ENCODE peak calls at places on chromosomes 4 and X, in five cellular contexts. One of them, this sample, is unnamed.

GRCh38 chr4:55161739-55162138 is 36.3 kb upstream of the KDR start:
- DNase-seq in SK-N-SH: no peak
- DNase-seq in IMR-90: no peak
- DNase-seq in K562: no peak
- DNase-seq in GM12878: no peak
- DNase-seq in this sample: no peak

GRCh38 chr4:123826896-123827295 is 430.3 kb downstream of the SPRY1 start:
- DNase-seq in IMR-90: peak; percentile 66
- DNase-seq in K562: no peak
- DNase-seq in GM12878: no peak
- DNase-seq in SK-N-SH: no peak
- DNase-seq in this sample: no peak

GRCh38 chrX:139094671-139095592 is 383.4 kb upstream of the FGF13 start:
- DNase-seq in GM12878: no peak
- DNase-seq in K562: no peak
- DNase-seq in IMR-90: no peak
- DNase-seq in SK-N-SH: no peak
- DNase-seq in this sample: no peak

GRCh38 chr4:152784490-152785195 is 4.9 kb downstream of the ARFIP1 start:
- DNase-seq in K562: peak; percentile 39
- DNase-seq in GM12878: no peak
- DNase-seq in SK-N-SH: peak; percentile 55
- DNase-seq in IMR-90: peak; percentile 40
- DNase-seq in this sample: peak; percentile 53

GRCh38 chrX:15737957-15738685 is at the start of gene CA5B:
- DNase-seq in K562: peak; percentile 97
- DNase-seq in GM12878: peak; percentile 87
- DNase-seq in SK-N-SH: peak; percentile 94
- DNase-seq in IMR-90: peak; percentile 57
- DNase-seq in this sample: peak; percentile 65

GRCh38 chrX:8726031-8726652 is 5.8 kb downstream of the ANOS1 start:
- DNase-seq in SK-N-SH: no peak
- DNase-seq in K562: no peak
- DNase-seq in IMR-90: no peak
- DNase-seq in GM12878: no peak
- DNase-seq in this sample: no peak

GRCh38 chr4:142088906-142089305 is 452.5 kb downstream of the IL15 start:
- DNase-seq in IMR-90: peak; percentile 84
- DNase-seq in GM12878: no peak
- DNase-seq in SK-N-SH: no peak
- DNase-seq in K562: no peak
- DNase-seq in this sample: no peak

GRCh38 chr4:141350122-141350904 is 129.6 kb downstream of the ZNF330 start:
- DNase-seq in IMR-90: peak; percentile 88
- DNase-seq in SK-N-SH: no peak
- DNase-seq in GM12878: no peak
- DNase-seq in K562: no peak
- DNase-seq in this sample: peak; percentile 92

GRCh38 chrX:132216806-132217202 is 2.4 kb downstream of the RAP2C start:
- DNase-seq in SK-N-SH: no peak
- DNase-seq in GM12878: no peak
- DNase-seq in IMR-90: peak; percentile 43
- DNase-seq in K562: no peak
- DNase-seq in this sample: no peak

GRCh38 chr4:110586137-110586850 is 36.6 kb downstream of the PITX2 start:
- DNase-seq in SK-N-SH: peak; percentile 37
- DNase-seq in IMR-90: peak; percentile 69
- DNase-seq in K562: no peak
- DNase-seq in GM12878: no peak
- DNase-seq in this sample: peak; percentile 52

GRCh38 chr4:89838005-89838404 is 1.0 kb upstream of the SNCA start:
- DNase-seq in SK-N-SH: peak; percentile 47
- DNase-seq in GM12878: no peak
- DNase-seq in K562: peak; percentile 12
- DNase-seq in IMR-90: no peak
- DNase-seq in this sample: no peak

GRCh38 chrX:124594017-124594651 is 247.8 kb downstream of the SH2D1A start:
- DNase-seq in K562: no peak
- DNase-seq in GM12878: no peak
- DNase-seq in SK-N-SH: no peak
- DNase-seq in IMR-90: no peak
- DNase-seq in this sample: no peak

GRCh38 chrX:86148594-86148993 is 343 bp downstream of the DACH2 start:
- DNase-seq in GM12878: no peak
- DNase-seq in SK-N-SH: no peak
- DNase-seq in K562: no peak
- DNase-seq in IMR-90: no peak
- DNase-seq in this sample: no peak

GRCh38 chr4:98522603-98523395 is 135.6 kb downstream of the TSPAN5 start:
- DNase-seq in GM12878: no peak
- DNase-seq in K562: no peak
- DNase-seq in IMR-90: peak; percentile 92
- DNase-seq in SK-N-SH: no peak
- DNase-seq in this sample: no peak

GRCh38 chrX:45006002-45006800 is 133.2 kb downstream of the KDM6A start:
- DNase-seq in SK-N-SH: no peak
- DNase-seq in IMR-90: peak; percentile 29
- DNase-seq in GM12878: no peak
- DNase-seq in K562: no peak
- DNase-seq in this sample: peak; percentile 10

GRCh38 chr4:160403066-160403465 is 1300.2 kb downstream of the RAPGEF2 start:
- DNase-seq in GM12878: no peak
- DNase-seq in K562: no peak
- DNase-seq in SK-N-SH: no peak
- DNase-seq in IMR-90: no peak
- DNase-seq in this sample: no peak

GRCh38 chrX:20352504-20352903 is 85.8 kb upstream of the RPS6KA3 start:
- DNase-seq in SK-N-SH: no peak
- DNase-seq in GM12878: no peak
- DNase-seq in IMR-90: no peak
- DNase-seq in K562: no peak
- DNase-seq in this sample: no peak

GRCh38 chr4:112514079-112514448 is 1.9 kb downstream of the NEUROG2 start:
- DNase-seq in IMR-90: no peak
- DNase-seq in K562: no peak
- DNase-seq in SK-N-SH: peak; percentile 33
- DNase-seq in GM12878: no peak
- DNase-seq in this sample: no peak

GRCh38 chrX:14064632-14065432 is 35.1 kb upstream of the GEMIN8 start:
- DNase-seq in SK-N-SH: no peak
- DNase-seq in GM12878: no peak
- DNase-seq in IMR-90: peak; percentile 51
- DNase-seq in K562: peak; percentile 70
- DNase-seq in this sample: peak; percentile 55

GRCh38 chr4:100022792-100023222 is 72.7 kb upstream of the H2AZ1 start:
- DNase-seq in GM12878: no peak
- DNase-seq in IMR-90: no peak
- DNase-seq in SK-N-SH: peak; percentile 59
- DNase-seq in K562: no peak
- DNase-seq in this sample: no peak

GRCh38 chrX:149259241-149259640 is 245.9 kb downstream of the IDS start:
- DNase-seq in GM12878: no peak
- DNase-seq in SK-N-SH: no peak
- DNase-seq in K562: no peak
- DNase-seq in IMR-90: no peak
- DNase-seq in this sample: no peak

GRCh38 chrX:48002929-48003328 is 860 bp downstream of the ZNF182 start:
- DNase-seq in GM12878: no peak
- DNase-seq in IMR-90: no peak
- DNase-seq in SK-N-SH: no peak
- DNase-seq in K562: no peak
- DNase-seq in this sample: no peak

GRCh38 chr4:119785963-119786362 is 157.4 kb upstream of the PDE5A start:
- DNase-seq in GM12878: no peak
- DNase-seq in K562: no peak
- DNase-seq in SK-N-SH: no peak
- DNase-seq in IMR-90: peak; percentile 23
- DNase-seq in this sample: peak; percentile 25

GRCh38 chr4:143357161-143357845 is 20.6 kb downstream of the GAB1 start:
- DNase-seq in IMR-90: no peak
- DNase-seq in K562: no peak
- DNase-seq in GM12878: no peak
- DNase-seq in SK-N-SH: no peak
- DNase-seq in this sample: no peak

GRCh38 chr4:143358419-143358818 is 21.7 kb downstream of the GAB1 start:
- DNase-seq in IMR-90: no peak
- DNase-seq in GM12878: no peak
- DNase-seq in K562: no peak
- DNase-seq in SK-N-SH: no peak
- DNase-seq in this sample: no peak

GRCh38 chr4:143360838-143361237 is 24.2 kb downstream of the GAB1 start:
- DNase-seq in GM12878: no peak
- DNase-seq in IMR-90: no peak
- DNase-seq in K562: no peak
- DNase-seq in SK-N-SH: no peak
- DNase-seq in this sample: no peak

GRCh38 chr4:143358923-143359694 is 22.4 kb downstream of the GAB1 start:
- DNase-seq in K562: no peak
- DNase-seq in GM12878: no peak
- DNase-seq in SK-N-SH: no peak
- DNase-seq in IMR-90: peak; percentile 93
- DNase-seq in this sample: peak; percentile 12

DNA sequence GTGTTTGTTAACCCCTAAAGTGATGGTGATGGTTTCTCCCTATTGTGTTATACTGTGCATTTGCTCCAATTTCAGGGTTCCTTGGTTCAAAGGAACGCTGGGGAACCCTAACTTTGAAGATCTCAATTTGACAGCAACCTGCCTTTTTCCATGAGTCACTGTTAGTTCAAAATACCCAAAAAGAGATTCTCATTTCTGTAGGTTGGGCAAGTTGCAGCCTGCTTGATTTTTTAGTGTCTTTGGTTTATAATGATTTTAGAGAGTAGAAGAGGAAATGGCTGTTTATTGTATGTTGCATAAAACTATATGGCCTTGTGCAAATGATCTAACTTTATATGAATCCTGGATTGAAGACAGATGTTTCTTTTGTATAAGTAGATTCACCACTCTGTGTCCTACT is 23.1 kb downstream of the GAB1 start:
- DNase-seq in K562: no peak
- DNase-seq in SK-N-SH: no peak
- DNase-seq in IMR-90: no peak
- DNase-seq in GM12878: no peak
- DNase-seq in this sample: no peak
- H3K4me1 ChIP-seq in K562: no peaks in the 10 kb centered on the region
- H3K4me1 ChIP-seq in SK-N-SH: peaks cover 62% of the 10 kb centered on the region
- H3K4me1 ChIP-seq in IMR-90: peaks cover 20% of the 10 kb centered on the region
- H3K4me1 ChIP-seq in GM12878: peaks cover 21% of the 10 kb centered on the region
- H3K4me1 ChIP-seq in this sample: peaks cover 27% of the 10 kb centered on the region

GRCh38 chrX:146433771-146434170 is 375.8 kb upstream of the CXorf51B start:
- DNase-seq in GM12878: no peak
- DNase-seq in K562: no peak
- DNase-seq in IMR-90: no peak
- DNase-seq in SK-N-SH: no peak
- DNase-seq in this sample: no peak

DNA sequence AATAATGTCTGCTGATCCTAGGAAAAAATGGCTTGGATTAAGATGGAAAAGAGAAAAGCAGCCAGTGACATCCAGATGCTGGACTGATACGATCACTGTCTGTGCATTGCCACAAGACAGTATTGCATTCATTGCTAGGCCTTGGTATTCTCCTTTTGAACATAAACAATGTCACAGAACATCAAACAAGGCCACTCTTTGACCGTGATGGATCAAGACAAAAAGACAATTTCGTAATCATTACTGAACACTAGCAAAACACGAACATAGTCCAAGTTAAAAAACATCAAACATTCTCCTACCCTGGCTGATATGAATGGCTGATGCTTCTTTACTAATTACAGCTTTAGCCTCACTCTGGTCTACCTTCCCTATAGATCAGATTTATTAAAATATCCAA is 374.1 kb upstream of the CXorf51B start:
- DNase-seq in SK-N-SH: no peak
- DNase-seq in IMR-90: no peak
- DNase-seq in K562: no peak
- DNase-seq in GM12878: no peak
- DNase-seq in this sample: no peak
- H3K9me3 ChIP-seq in SK-N-SH: no peaks in the 10 kb centered on the region
- H3K9me3 ChIP-seq in IMR-90: peaks cover 7% of the 10 kb centered on the region
- H3K9me3 ChIP-seq in K562: no peaks in the 10 kb centered on the region
- H3K9me3 ChIP-seq in GM12878: no peaks in the 10 kb centered on the region
- H3K9me3 ChIP-seq in this sample: no peaks in the 10 kb centered on the region

GRCh38 chrX:41785685-41786084 is 61.7 kb downstream of the GPR82 start:
- DNase-seq in IMR-90: peak; percentile 63
- DNase-seq in K562: no peak
- DNase-seq in SK-N-SH: no peak
- DNase-seq in GM12878: no peak
- DNase-seq in this sample: no peak

GRCh38 chrX:41779941-41780340 is 56.0 kb downstream of the GPR82 start:
- DNase-seq in K562: no peak
- DNase-seq in SK-N-SH: no peak
- DNase-seq in GM12878: no peak
- DNase-seq in IMR-90: no peak
- DNase-seq in this sample: no peak

GRCh38 chrX:41779058-41779564 is 55.1 kb downstream of the GPR82 start:
- DNase-seq in SK-N-SH: no peak
- DNase-seq in K562: no peak
- DNase-seq in IMR-90: peak; percentile 85
- DNase-seq in GM12878: no peak
- DNase-seq in this sample: peak; percentile 79

GRCh38 chrX:41781500-41781899 is 57.5 kb downstream of the GPR82 start:
- DNase-seq in IMR-90: peak; percentile 56
- DNase-seq in K562: peak; percentile 27
- DNase-seq in GM12878: no peak
- DNase-seq in SK-N-SH: peak; percentile 36
- DNase-seq in this sample: peak; percentile 53
- TF ChIP-seq RCOR1 in IMR-90: no peak
- TF ChIP-seq RCOR1 in K562: no peak
- TF ChIP-seq RCOR1 in GM12878: no peak
- TF ChIP-seq RCOR1 in SK-N-SH: no peak
- TF ChIP-seq RCOR1 in this sample: no peak

DNA sequence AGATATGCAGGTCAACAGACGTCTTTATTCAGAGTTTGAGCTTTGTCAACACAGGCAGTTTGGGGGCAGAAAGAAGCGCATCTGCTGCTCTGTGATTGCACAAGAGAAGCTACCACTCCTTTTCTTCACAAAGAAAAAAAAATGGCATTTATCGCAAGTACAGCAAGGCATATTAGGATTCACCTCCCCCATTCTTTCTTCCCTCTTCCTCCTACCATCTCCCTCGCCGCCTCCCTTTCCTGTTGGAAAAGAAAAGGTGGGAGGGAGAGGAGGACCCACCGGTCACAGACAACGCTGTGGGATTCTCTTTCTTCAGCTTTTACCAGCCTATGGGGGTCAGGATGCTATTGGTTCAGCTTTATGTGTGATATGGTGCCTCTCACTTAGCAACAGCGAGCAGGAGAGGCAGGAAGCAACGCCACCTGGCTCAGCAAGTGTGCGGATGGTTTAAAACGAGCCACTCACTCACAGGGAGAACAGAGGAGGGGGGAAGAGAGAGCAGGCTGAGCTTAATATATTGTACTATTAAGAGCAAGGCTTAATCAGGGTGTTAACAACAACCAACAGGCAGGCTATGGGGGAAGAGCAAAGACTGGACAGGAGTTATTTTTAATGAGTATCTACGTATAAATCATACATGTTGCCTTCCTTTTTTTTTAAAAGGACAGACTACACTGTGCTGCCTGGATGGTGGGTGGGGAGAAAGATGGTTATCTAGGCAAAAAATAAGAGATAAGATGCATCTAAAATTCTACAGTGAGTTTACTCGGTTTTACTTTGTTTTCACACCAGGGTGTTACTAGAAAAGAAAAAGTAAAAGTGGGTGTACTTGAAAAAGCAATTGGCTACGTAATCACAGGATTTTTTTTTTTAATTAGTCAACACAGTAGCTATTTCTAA is 104.7 kb downstream of the MAML3 start:
- DNase-seq in K562: no peak
- DNase-seq in SK-N-SH: peak; percentile 62
- DNase-seq in GM12878: no peak
- DNase-seq in IMR-90: peak; percentile 57
- DNase-seq in this sample: peak; percentile 91
- H3K4me1 ChIP-seq in K562: no peaks in the 10 kb centered on the region
- H3K4me1 ChIP-seq in SK-N-SH: peaks cover 9% of the 10 kb centered on the region
- H3K4me1 ChIP-seq in GM12878: peaks cover 4% of the 10 kb centered on the region
- H3K4me1 ChIP-seq in IMR-90: peaks cover 12% of the 10 kb centered on the region
- H3K4me1 ChIP-seq in this sample: peaks cover 91% of the 10 kb centered on the region